ENCODE peak calls at places on chromosome 2, in ten cellular contexts. One of them, this sample, is unnamed.

GRCh38 chr2:70603066-70603465 is 49.4 kb upstream of the TGFA start:
- DNase-seq in CD4-positive, alpha-beta T cell: no peak
- DNase-seq in stimulated activated CD8-positive, alpha-beta memory T cell treated with anti-CD3 and anti-CD28 coated beads, Interleukin-15, amount 100 ng/mL, for 4 hours: no peak
- DNase-seq in left lung: no peak
- DNase-seq in T47D: no peak
- DNase-seq in kidney: no peak
- DNase-seq in MV-4-11: no peak
- DNase-seq in HS-5: no peak
- DNase-seq in stimulated activated CD4-positive, alpha-beta T cell treated with anti-CD3 and anti-CD28 coated beads, TNF-alpha, amount 100 ng/mL, for 1 hour: no peak
- DNase-seq in uterus: no peak
- DNase-seq in this sample: no peak

GRCh38 chr2:206799083-206799482 is 33.7 kb downstream of the FASTKD2 start:
- DNase-seq in CD4-positive, alpha-beta T cell: no peak
- DNase-seq in stimulated activated CD8-positive, alpha-beta memory T cell treated with anti-CD3 and anti-CD28 coated beads, Interleukin-15, amount 100 ng/mL, for 4 hours: no peak
- DNase-seq in left lung: no peak
- DNase-seq in T47D: no peak
- DNase-seq in kidney: no peak
- DNase-seq in MV-4-11: peak
- DNase-seq in HS-5: no peak
- DNase-seq in stimulated activated CD4-positive, alpha-beta T cell treated with anti-CD3 and anti-CD28 coated beads, TNF-alpha, amount 100 ng/mL, for 1 hour: no peak
- DNase-seq in uterus: no peak
- DNase-seq in this sample: no peak

GRCh38 chr2:102932521-102932920 is 170.7 kb downstream of the TMEM182 start:
- DNase-seq in CD4-positive, alpha-beta T cell: no peak
- DNase-seq in stimulated activated CD8-positive, alpha-beta memory T cell treated with anti-CD3 and anti-CD28 coated beads, Interleukin-15, amount 100 ng/mL, for 4 hours: no peak
- DNase-seq in left lung: no peak
- DNase-seq in T47D: no peak
- DNase-seq in kidney: no peak
- DNase-seq in MV-4-11: no peak
- DNase-seq in HS-5: no peak
- DNase-seq in stimulated activated CD4-positive, alpha-beta T cell treated with anti-CD3 and anti-CD28 coated beads, TNF-alpha, amount 100 ng/mL, for 1 hour: no peak
- DNase-seq in uterus: no peak
- DNase-seq in this sample: no peak

GRCh38 chr2:136966485-136966884 is 201.1 kb downstream of the THSD7B start:
- DNase-seq in CD4-positive, alpha-beta T cell: no peak
- DNase-seq in stimulated activated CD8-positive, alpha-beta memory T cell treated with anti-CD3 and anti-CD28 coated beads, Interleukin-15, amount 100 ng/mL, for 4 hours: no peak
- DNase-seq in left lung: no peak
- DNase-seq in T47D: no peak
- DNase-seq in kidney: no peak
- DNase-seq in MV-4-11: no peak
- DNase-seq in HS-5: no peak
- DNase-seq in stimulated activated CD4-positive, alpha-beta T cell treated with anti-CD3 and anti-CD28 coated beads, TNF-alpha, amount 100 ng/mL, for 1 hour: no peak
- DNase-seq in uterus: no peak
- DNase-seq in this sample: no peak

GRCh38 chr2:100036793-100037192 is 105.6 kb downstream of the AFF3 start:
- DNase-seq in CD4-positive, alpha-beta T cell: no peak
- DNase-seq in stimulated activated CD8-positive, alpha-beta memory T cell treated with anti-CD3 and anti-CD28 coated beads, Interleukin-15, amount 100 ng/mL, for 4 hours: no peak
- DNase-seq in left lung: no peak
- DNase-seq in T47D: no peak
- DNase-seq in kidney: no peak
- DNase-seq in MV-4-11: no peak
- DNase-seq in HS-5: no peak
- DNase-seq in stimulated activated CD4-positive, alpha-beta T cell treated with anti-CD3 and anti-CD28 coated beads, TNF-alpha, amount 100 ng/mL, for 1 hour: no peak
- DNase-seq in uterus: no peak
- DNase-seq in this sample: peak

GRCh38 chr2:219273887-219274391 is 5.2 kb upstream of the DNAJB2 start:
- DNase-seq in CD4-positive, alpha-beta T cell: no peak
- DNase-seq in stimulated activated CD8-positive, alpha-beta memory T cell treated with anti-CD3 and anti-CD28 coated beads, Interleukin-15, amount 100 ng/mL, for 4 hours: no peak
- DNase-seq in left lung: no peak
- DNase-seq in T47D: no peak
- DNase-seq in kidney: peak
- DNase-seq in MV-4-11: no peak
- DNase-seq in HS-5: no peak
- DNase-seq in stimulated activated CD4-positive, alpha-beta T cell treated with anti-CD3 and anti-CD28 coated beads, TNF-alpha, amount 100 ng/mL, for 1 hour: no peak
- DNase-seq in uterus: no peak
- DNase-seq in this sample: no peak

GRCh38 chr2:7685342-7686015 is 768.3 kb downstream of the RNF144A start:
- DNase-seq in CD4-positive, alpha-beta T cell: no peak
- DNase-seq in stimulated activated CD8-positive, alpha-beta memory T cell treated with anti-CD3 and anti-CD28 coated beads, Interleukin-15, amount 100 ng/mL, for 4 hours: no peak
- DNase-seq in left lung: no peak
- DNase-seq in T47D: no peak
- DNase-seq in kidney: no peak
- DNase-seq in MV-4-11: no peak
- DNase-seq in HS-5: no peak
- DNase-seq in stimulated activated CD4-positive, alpha-beta T cell treated with anti-CD3 and anti-CD28 coated beads, TNF-alpha, amount 100 ng/mL, for 1 hour: no peak
- DNase-seq in uterus: no peak
- DNase-seq in this sample: no peak

GRCh38 chr2:32805104-32806095 is 141.4 kb upstream of the LTBP1 start:
- DNase-seq in CD4-positive, alpha-beta T cell: no peak
- DNase-seq in stimulated activated CD8-positive, alpha-beta memory T cell treated with anti-CD3 and anti-CD28 coated beads, Interleukin-15, amount 100 ng/mL, for 4 hours: no peak
- DNase-seq in left lung: no peak
- DNase-seq in T47D: no peak
- DNase-seq in kidney: no peak
- DNase-seq in MV-4-11: no peak
- DNase-seq in HS-5: peak
- DNase-seq in stimulated activated CD4-positive, alpha-beta T cell treated with anti-CD3 and anti-CD28 coated beads, TNF-alpha, amount 100 ng/mL, for 1 hour: no peak
- DNase-seq in uterus: no peak
- DNase-seq in this sample: no peak

GRCh38 chr2:20291106-20291564 is 59.5 kb downstream of the PUM2 start:
- DNase-seq in CD4-positive, alpha-beta T cell: no peak
- DNase-seq in stimulated activated CD8-positive, alpha-beta memory T cell treated with anti-CD3 and anti-CD28 coated beads, Interleukin-15, amount 100 ng/mL, for 4 hours: no peak
- DNase-seq in left lung: no peak
- DNase-seq in T47D: peak
- DNase-seq in kidney: peak
- DNase-seq in MV-4-11: peak
- DNase-seq in HS-5: peak
- DNase-seq in stimulated activated CD4-positive, alpha-beta T cell treated with anti-CD3 and anti-CD28 coated beads, TNF-alpha, amount 100 ng/mL, for 1 hour: no peak
- DNase-seq in uterus: no peak
- DNase-seq in this sample: no peak

GRCh38 chr2:27716301-27717069 is 52.8 kb downstream of the SLC4A1AP start:
- DNase-seq in CD4-positive, alpha-beta T cell: no peak
- DNase-seq in stimulated activated CD8-positive, alpha-beta memory T cell treated with anti-CD3 and anti-CD28 coated beads, Interleukin-15, amount 100 ng/mL, for 4 hours: no peak
- DNase-seq in left lung: no peak
- DNase-seq in T47D: no peak
- DNase-seq in kidney: no peak
- DNase-seq in MV-4-11: no peak
- DNase-seq in HS-5: no peak
- DNase-seq in stimulated activated CD4-positive, alpha-beta T cell treated with anti-CD3 and anti-CD28 coated beads, TNF-alpha, amount 100 ng/mL, for 1 hour: no peak
- DNase-seq in uterus: no peak
- DNase-seq in this sample: no peak

GRCh38 chr2:237934186-237934585 is 32.6 kb upstream of the UBE2F start:
- DNase-seq in CD4-positive, alpha-beta T cell: no peak
- DNase-seq in stimulated activated CD8-positive, alpha-beta memory T cell treated with anti-CD3 and anti-CD28 coated beads, Interleukin-15, amount 100 ng/mL, for 4 hours: no peak
- DNase-seq in left lung: no peak
- DNase-seq in T47D: no peak
- DNase-seq in kidney: no peak
- DNase-seq in MV-4-11: no peak
- DNase-seq in HS-5: no peak
- DNase-seq in stimulated activated CD4-positive, alpha-beta T cell treated with anti-CD3 and anti-CD28 coated beads, TNF-alpha, amount 100 ng/mL, for 1 hour: no peak
- DNase-seq in uterus: no peak
- DNase-seq in this sample: no peak

GRCh38 chr2:53708988-53709387 is 58.6 kb upstream of the CHAC2 start:
- DNase-seq in CD4-positive, alpha-beta T cell: no peak
- DNase-seq in stimulated activated CD8-positive, alpha-beta memory T cell treated with anti-CD3 and anti-CD28 coated beads, Interleukin-15, amount 100 ng/mL, for 4 hours: no peak
- DNase-seq in left lung: no peak
- DNase-seq in T47D: no peak
- DNase-seq in kidney: no peak
- DNase-seq in MV-4-11: no peak
- DNase-seq in HS-5: no peak
- DNase-seq in stimulated activated CD4-positive, alpha-beta T cell treated with anti-CD3 and anti-CD28 coated beads, TNF-alpha, amount 100 ng/mL, for 1 hour: no peak
- DNase-seq in uterus: no peak
- DNase-seq in this sample: no peak

GRCh38 chr2:218867900-218868299 is 8.3 kb downstream of the WNT6 start:
- DNase-seq in CD4-positive, alpha-beta T cell: no peak
- DNase-seq in stimulated activated CD8-positive, alpha-beta memory T cell treated with anti-CD3 and anti-CD28 coated beads, Interleukin-15, amount 100 ng/mL, for 4 hours: no peak
- DNase-seq in left lung: no peak
- DNase-seq in T47D: no peak
- DNase-seq in kidney: no peak
- DNase-seq in MV-4-11: peak
- DNase-seq in HS-5: no peak
- DNase-seq in stimulated activated CD4-positive, alpha-beta T cell treated with anti-CD3 and anti-CD28 coated beads, TNF-alpha, amount 100 ng/mL, for 1 hour: no peak
- DNase-seq in uterus: peak
- DNase-seq in this sample: no peak

GRCh38 chr2:154264024-154264423 is 392.3 kb downstream of the GALNT13 start:
- DNase-seq in CD4-positive, alpha-beta T cell: no peak
- DNase-seq in stimulated activated CD8-positive, alpha-beta memory T cell treated with anti-CD3 and anti-CD28 coated beads, Interleukin-15, amount 100 ng/mL, for 4 hours: no peak
- DNase-seq in left lung: no peak
- DNase-seq in T47D: no peak
- DNase-seq in kidney: no peak
- DNase-seq in MV-4-11: no peak
- DNase-seq in HS-5: no peak
- DNase-seq in stimulated activated CD4-positive, alpha-beta T cell treated with anti-CD3 and anti-CD28 coated beads, TNF-alpha, amount 100 ng/mL, for 1 hour: no peak
- DNase-seq in uterus: no peak
- DNase-seq in this sample: no peak

GRCh38 chr2:68390600-68390999 is 25.5 kb downstream of the PLEK start:
- DNase-seq in CD4-positive, alpha-beta T cell: no peak
- DNase-seq in stimulated activated CD8-positive, alpha-beta memory T cell treated with anti-CD3 and anti-CD28 coated beads, Interleukin-15, amount 100 ng/mL, for 4 hours: no peak
- DNase-seq in left lung: no peak
- DNase-seq in T47D: no peak
- DNase-seq in kidney: no peak
- DNase-seq in MV-4-11: no peak
- DNase-seq in HS-5: no peak
- DNase-seq in stimulated activated CD4-positive, alpha-beta T cell treated with anti-CD3 and anti-CD28 coated beads, TNF-alpha, amount 100 ng/mL, for 1 hour: no peak
- DNase-seq in uterus: no peak
- DNase-seq in this sample: no peak

GRCh38 chr2:235320341-235320740 is 173.5 kb upstream of the AGAP1 start:
- DNase-seq in CD4-positive, alpha-beta T cell: no peak
- DNase-seq in stimulated activated CD8-positive, alpha-beta memory T cell treated with anti-CD3 and anti-CD28 coated beads, Interleukin-15, amount 100 ng/mL, for 4 hours: no peak
- DNase-seq in left lung: no peak
- DNase-seq in T47D: no peak
- DNase-seq in kidney: no peak
- DNase-seq in MV-4-11: no peak
- DNase-seq in HS-5: no peak
- DNase-seq in stimulated activated CD4-positive, alpha-beta T cell treated with anti-CD3 and anti-CD28 coated beads, TNF-alpha, amount 100 ng/mL, for 1 hour: no peak
- DNase-seq in uterus: no peak
- DNase-seq in this sample: no peak

GRCh38 chr2:102915128-102915527 is 153.3 kb downstream of the TMEM182 start:
- DNase-seq in CD4-positive, alpha-beta T cell: no peak
- DNase-seq in stimulated activated CD8-positive, alpha-beta memory T cell treated with anti-CD3 and anti-CD28 coated beads, Interleukin-15, amount 100 ng/mL, for 4 hours: no peak
- DNase-seq in left lung: no peak
- DNase-seq in T47D: no peak
- DNase-seq in kidney: no peak
- DNase-seq in MV-4-11: no peak
- DNase-seq in HS-5: peak
- DNase-seq in stimulated activated CD4-positive, alpha-beta T cell treated with anti-CD3 and anti-CD28 coated beads, TNF-alpha, amount 100 ng/mL, for 1 hour: no peak
- DNase-seq in uterus: no peak
- DNase-seq in this sample: no peak

GRCh38 chr2:215749092-215749957 is 264.0 kb downstream of the MREG start:
- DNase-seq in CD4-positive, alpha-beta T cell: no peak
- DNase-seq in stimulated activated CD8-positive, alpha-beta memory T cell treated with anti-CD3 and anti-CD28 coated beads, Interleukin-15, amount 100 ng/mL, for 4 hours: no peak
- DNase-seq in left lung: peak
- DNase-seq in T47D: no peak
- DNase-seq in kidney: peak
- DNase-seq in MV-4-11: peak
- DNase-seq in HS-5: no peak
- DNase-seq in stimulated activated CD4-positive, alpha-beta T cell treated with anti-CD3 and anti-CD28 coated beads, TNF-alpha, amount 100 ng/mL, for 1 hour: no peak
- DNase-seq in uterus: peak
- DNase-seq in this sample: no peak

GRCh38 chr2:29920631-29921559 is 491 bp downstream of the ALK start:
- DNase-seq in CD4-positive, alpha-beta T cell: no peak
- DNase-seq in stimulated activated CD8-positive, alpha-beta memory T cell treated with anti-CD3 and anti-CD28 coated beads, Interleukin-15, amount 100 ng/mL, for 4 hours: no peak
- DNase-seq in left lung: no peak
- DNase-seq in T47D: no peak
- DNase-seq in kidney: peak
- DNase-seq in MV-4-11: no peak
- DNase-seq in HS-5: no peak
- DNase-seq in stimulated activated CD4-positive, alpha-beta T cell treated with anti-CD3 and anti-CD28 coated beads, TNF-alpha, amount 100 ng/mL, for 1 hour: no peak
- DNase-seq in uterus: no peak
- DNase-seq in this sample: no peak

GRCh38 chr2:220315098-220315785 is 687.8 kb downstream of the SLC4A3 start:
- DNase-seq in CD4-positive, alpha-beta T cell: no peak
- DNase-seq in stimulated activated CD8-positive, alpha-beta memory T cell treated with anti-CD3 and anti-CD28 coated beads, Interleukin-15, amount 100 ng/mL, for 4 hours: no peak
- DNase-seq in left lung: no peak
- DNase-seq in T47D: no peak
- DNase-seq in kidney: no peak
- DNase-seq in MV-4-11: no peak
- DNase-seq in HS-5: no peak
- DNase-seq in stimulated activated CD4-positive, alpha-beta T cell treated with anti-CD3 and anti-CD28 coated beads, TNF-alpha, amount 100 ng/mL, for 1 hour: no peak
- DNase-seq in uterus: peak
- DNase-seq in this sample: no peak

GRCh38 chr2:108570416-108570815 is 36.1 kb downstream of the LIMS1 start:
- DNase-seq in CD4-positive, alpha-beta T cell: no peak
- DNase-seq in stimulated activated CD8-positive, alpha-beta memory T cell treated with anti-CD3 and anti-CD28 coated beads, Interleukin-15, amount 100 ng/mL, for 4 hours: no peak
- DNase-seq in left lung: no peak
- DNase-seq in T47D: no peak
- DNase-seq in kidney: no peak
- DNase-seq in MV-4-11: no peak
- DNase-seq in HS-5: no peak
- DNase-seq in stimulated activated CD4-positive, alpha-beta T cell treated with anti-CD3 and anti-CD28 coated beads, TNF-alpha, amount 100 ng/mL, for 1 hour: no peak
- DNase-seq in uterus: no peak
- DNase-seq in this sample: no peak

GRCh38 chr2:219403861-219404260 is 14.3 kb upstream of the DES start:
- DNase-seq in CD4-positive, alpha-beta T cell: no peak
- DNase-seq in stimulated activated CD8-positive, alpha-beta memory T cell treated with anti-CD3 and anti-CD28 coated beads, Interleukin-15, amount 100 ng/mL, for 4 hours: no peak
- DNase-seq in left lung: no peak
- DNase-seq in T47D: no peak
- DNase-seq in kidney: no peak
- DNase-seq in MV-4-11: no peak
- DNase-seq in HS-5: no peak
- DNase-seq in stimulated activated CD4-positive, alpha-beta T cell treated with anti-CD3 and anti-CD28 coated beads, TNF-alpha, amount 100 ng/mL, for 1 hour: no peak
- DNase-seq in uterus: no peak
- DNase-seq in this sample: no peak

GRCh38 chr2:6312377-6312776 is 553.3 kb downstream of the CMPK2 start:
- DNase-seq in CD4-positive, alpha-beta T cell: no peak
- DNase-seq in stimulated activated CD8-positive, alpha-beta memory T cell treated with anti-CD3 and anti-CD28 coated beads, Interleukin-15, amount 100 ng/mL, for 4 hours: no peak
- DNase-seq in left lung: no peak
- DNase-seq in T47D: no peak
- DNase-seq in kidney: no peak
- DNase-seq in MV-4-11: no peak
- DNase-seq in HS-5: no peak
- DNase-seq in stimulated activated CD4-positive, alpha-beta T cell treated with anti-CD3 and anti-CD28 coated beads, TNF-alpha, amount 100 ng/mL, for 1 hour: no peak
- DNase-seq in uterus: no peak
- DNase-seq in this sample: no peak

GRCh38 chr2:71269511-71270090 is 42.7 kb upstream of the PAIP2B start:
- DNase-seq in CD4-positive, alpha-beta T cell: no peak
- DNase-seq in stimulated activated CD8-positive, alpha-beta memory T cell treated with anti-CD3 and anti-CD28 coated beads, Interleukin-15, amount 100 ng/mL, for 4 hours: no peak
- DNase-seq in left lung: no peak
- DNase-seq in T47D: no peak
- DNase-seq in kidney: peak
- DNase-seq in MV-4-11: no peak
- DNase-seq in HS-5: no peak
- DNase-seq in stimulated activated CD4-positive, alpha-beta T cell treated with anti-CD3 and anti-CD28 coated beads, TNF-alpha, amount 100 ng/mL, for 1 hour: no peak
- DNase-seq in uterus: no peak
- DNase-seq in this sample: no peak

GRCh38 chr2:54380627-54381026 is 75.5 kb upstream of the SPTBN1 start:
- DNase-seq in CD4-positive, alpha-beta T cell: no peak
- DNase-seq in stimulated activated CD8-positive, alpha-beta memory T cell treated with anti-CD3 and anti-CD28 coated beads, Interleukin-15, amount 100 ng/mL, for 4 hours: no peak
- DNase-seq in left lung: no peak
- DNase-seq in T47D: no peak
- DNase-seq in kidney: no peak
- DNase-seq in MV-4-11: no peak
- DNase-seq in HS-5: no peak
- DNase-seq in stimulated activated CD4-positive, alpha-beta T cell treated with anti-CD3 and anti-CD28 coated beads, TNF-alpha, amount 100 ng/mL, for 1 hour: no peak
- DNase-seq in uterus: no peak
- DNase-seq in this sample: no peak

GRCh38 chr2:39243469-39244123 is at the start of gene CDKL4:
- DNase-seq in CD4-positive, alpha-beta T cell: peak
- DNase-seq in stimulated activated CD8-positive, alpha-beta memory T cell treated with anti-CD3 and anti-CD28 coated beads, Interleukin-15, amount 100 ng/mL, for 4 hours: no peak
- DNase-seq in left lung: peak
- DNase-seq in T47D: no peak
- DNase-seq in kidney: peak
- DNase-seq in MV-4-11: no peak
- DNase-seq in HS-5: no peak
- DNase-seq in stimulated activated CD4-positive, alpha-beta T cell treated with anti-CD3 and anti-CD28 coated beads, TNF-alpha, amount 100 ng/mL, for 1 hour: no peak
- DNase-seq in uterus: no peak
- DNase-seq in this sample: no peak

GRCh38 chr2:227848586-227848985 is 22.8 kb upstream of the DAW1 start:
- DNase-seq in CD4-positive, alpha-beta T cell: no peak
- DNase-seq in stimulated activated CD8-positive, alpha-beta memory T cell treated with anti-CD3 and anti-CD28 coated beads, Interleukin-15, amount 100 ng/mL, for 4 hours: no peak
- DNase-seq in left lung: no peak
- DNase-seq in T47D: no peak
- DNase-seq in kidney: no peak
- DNase-seq in MV-4-11: no peak
- DNase-seq in HS-5: no peak
- DNase-seq in stimulated activated CD4-positive, alpha-beta T cell treated with anti-CD3 and anti-CD28 coated beads, TNF-alpha, amount 100 ng/mL, for 1 hour: no peak
- DNase-seq in uterus: no peak
- DNase-seq in this sample: no peak

GRCh38 chr2:113185643-113186315 is 12.0 kb downstream of the PSD4 start:
- DNase-seq in CD4-positive, alpha-beta T cell: no peak
- DNase-seq in stimulated activated CD8-positive, alpha-beta memory T cell treated with anti-CD3 and anti-CD28 coated beads, Interleukin-15, amount 100 ng/mL, for 4 hours: no peak
- DNase-seq in left lung: peak
- DNase-seq in T47D: no peak
- DNase-seq in kidney: peak
- DNase-seq in MV-4-11: no peak
- DNase-seq in HS-5: no peak
- DNase-seq in stimulated activated CD4-positive, alpha-beta T cell treated with anti-CD3 and anti-CD28 coated beads, TNF-alpha, amount 100 ng/mL, for 1 hour: no peak
- DNase-seq in uterus: no peak
- DNase-seq in this sample: no peak